ENCODE peak calls at places on chromosomes 16 and 17, in ten cellular contexts. One of them, this sample, is unnamed.

GRCh38 chr17:77365584-77366186 is 224.9 kb downstream of the SEC14L1 start:
- DNase-seq in stomach: peak; percentile 79
- DNase-seq in sigmoid colon: peak; percentile 91
- DNase-seq in SK-N-SH: peak; percentile 48
- DNase-seq in K562: no peak
- DNase-seq in breast epithelium: peak; percentile 92
- DNase-seq in GM12891: no peak
- DNase-seq in prostate gland: peak; percentile 61
- DNase-seq in transverse colon: peak; percentile 69
- DNase-seq in upper lobe of left lung: no peak
- DNase-seq in this sample: peak; percentile 33

GRCh38 chr17:50425682-50426471 is at the start of gene ACSF2:
- DNase-seq in stomach: peak; percentile 82
- DNase-seq in sigmoid colon: peak; percentile 87
- DNase-seq in SK-N-SH: peak; percentile 94
- DNase-seq in K562: peak; percentile 93
- DNase-seq in breast epithelium: peak; percentile 78
- DNase-seq in GM12891: peak; percentile 80
- DNase-seq in prostate gland: peak; percentile 87
- DNase-seq in transverse colon: peak; percentile 88
- DNase-seq in upper lobe of left lung: peak; percentile 95
- DNase-seq in this sample: peak; percentile 42

GRCh38 chr16:54194008-54194731 is 92.4 kb downstream of the IRX3 start:
- DNase-seq in stomach: peak; percentile 58
- DNase-seq in sigmoid colon: peak; percentile 83
- DNase-seq in SK-N-SH: no peak
- DNase-seq in K562: no peak
- DNase-seq in breast epithelium: peak; percentile 89
- DNase-seq in GM12891: no peak
- DNase-seq in prostate gland: peak; percentile 76
- DNase-seq in transverse colon: peak; percentile 11
- DNase-seq in upper lobe of left lung: peak; percentile 84
- DNase-seq in this sample: no peak

GRCh38 chr17:43381204-43381603 is 17.6 kb upstream of the ARL4D start:
- DNase-seq in stomach: peak; percentile 70
- DNase-seq in sigmoid colon: no peak
- DNase-seq in SK-N-SH: no peak
- DNase-seq in K562: no peak
- DNase-seq in breast epithelium: no peak
- DNase-seq in GM12891: no peak
- DNase-seq in prostate gland: no peak
- DNase-seq in transverse colon: no peak
- DNase-seq in upper lobe of left lung: no peak
- DNase-seq in this sample: no peak

GRCh38 chr17:50946223-50946890 is 80.2 kb upstream of the TOB1 start:
- DNase-seq in stomach: peak; percentile 25
- DNase-seq in sigmoid colon: peak; percentile 55
- DNase-seq in SK-N-SH: no peak
- DNase-seq in K562: no peak
- DNase-seq in breast epithelium: no peak
- DNase-seq in GM12891: no peak
- DNase-seq in prostate gland: no peak
- DNase-seq in transverse colon: peak; percentile 38
- DNase-seq in upper lobe of left lung: no peak
- DNase-seq in this sample: no peak

GRCh38 chr16:12157510-12158093 is 181.1 kb downstream of the SNX29 start:
- DNase-seq in stomach: no peak
- DNase-seq in sigmoid colon: no peak
- DNase-seq in SK-N-SH: no peak
- DNase-seq in K562: no peak
- DNase-seq in breast epithelium: no peak
- DNase-seq in GM12891: no peak
- DNase-seq in prostate gland: no peak
- DNase-seq in transverse colon: no peak
- DNase-seq in upper lobe of left lung: no peak
- DNase-seq in this sample: no peak

GRCh38 chr17:73018599-73018998 is 73.9 kb downstream of the SLC39A11 start:
- DNase-seq in stomach: no peak
- DNase-seq in sigmoid colon: no peak
- DNase-seq in SK-N-SH: no peak
- DNase-seq in K562: no peak
- DNase-seq in breast epithelium: no peak
- DNase-seq in GM12891: no peak
- DNase-seq in prostate gland: no peak
- DNase-seq in transverse colon: no peak
- DNase-seq in upper lobe of left lung: no peak
- DNase-seq in this sample: no peak

GRCh38 chr17:76948726-76949342 is 80.6 kb downstream of the MGAT5B start:
- DNase-seq in stomach: no peak
- DNase-seq in sigmoid colon: no peak
- DNase-seq in SK-N-SH: no peak
- DNase-seq in K562: no peak
- DNase-seq in breast epithelium: peak; percentile 62
- DNase-seq in GM12891: no peak
- DNase-seq in prostate gland: peak; percentile 17
- DNase-seq in transverse colon: no peak
- DNase-seq in upper lobe of left lung: no peak
- DNase-seq in this sample: no peak

GRCh38 chr17:76581515-76581914 is 4.1 kb downstream of the ST6GALNAC2 start:
- DNase-seq in stomach: no peak
- DNase-seq in sigmoid colon: no peak
- DNase-seq in SK-N-SH: no peak
- DNase-seq in K562: no peak
- DNase-seq in breast epithelium: no peak
- DNase-seq in GM12891: no peak
- DNase-seq in prostate gland: peak; percentile 56
- DNase-seq in transverse colon: no peak
- DNase-seq in upper lobe of left lung: no peak
- DNase-seq in this sample: no peak

GRCh38 chr17:68697850-68698313 is 96.7 kb upstream of the FAM20A start:
- DNase-seq in stomach: peak; percentile 31
- DNase-seq in sigmoid colon: peak; percentile 73
- DNase-seq in SK-N-SH: no peak
- DNase-seq in K562: no peak
- DNase-seq in breast epithelium: no peak
- DNase-seq in GM12891: no peak
- DNase-seq in prostate gland: no peak
- DNase-seq in transverse colon: peak; percentile 16
- DNase-seq in upper lobe of left lung: no peak
- DNase-seq in this sample: no peak

GRCh38 chr16:81523387-81524115 is 78.9 kb downstream of the CMIP start:
- DNase-seq in stomach: peak; percentile 62
- DNase-seq in sigmoid colon: no peak
- DNase-seq in SK-N-SH: no peak
- DNase-seq in K562: no peak
- DNase-seq in breast epithelium: peak; percentile 74
- DNase-seq in GM12891: no peak
- DNase-seq in prostate gland: peak; percentile 56
- DNase-seq in transverse colon: no peak
- DNase-seq in upper lobe of left lung: no peak
- DNase-seq in this sample: no peak

GRCh38 chr17:78268960-78269892 is 37.8 kb downstream of the TMEM235 start:
- DNase-seq in stomach: no peak
- DNase-seq in sigmoid colon: no peak
- DNase-seq in SK-N-SH: peak; percentile 83
- DNase-seq in K562: no peak
- DNase-seq in breast epithelium: no peak
- DNase-seq in GM12891: no peak
- DNase-seq in prostate gland: no peak
- DNase-seq in transverse colon: no peak
- DNase-seq in upper lobe of left lung: peak; percentile 85
- DNase-seq in this sample: no peak

GRCh38 chr17:4233668-4234258 is 30.0 kb downstream of the ANKFY1 start:
- DNase-seq in stomach: no peak
- DNase-seq in sigmoid colon: peak; percentile 85
- DNase-seq in SK-N-SH: no peak
- DNase-seq in K562: no peak
- DNase-seq in breast epithelium: no peak
- DNase-seq in GM12891: no peak
- DNase-seq in prostate gland: peak; percentile 20
- DNase-seq in transverse colon: peak; percentile 42
- DNase-seq in upper lobe of left lung: no peak
- DNase-seq in this sample: no peak

GRCh38 chr16:53043986-53044571 is 8.6 kb downstream of the CHD9NB start:
- DNase-seq in stomach: no peak
- DNase-seq in sigmoid colon: no peak
- DNase-seq in SK-N-SH: no peak
- DNase-seq in K562: no peak
- DNase-seq in breast epithelium: no peak
- DNase-seq in GM12891: no peak
- DNase-seq in prostate gland: peak; percentile 53
- DNase-seq in transverse colon: peak; percentile 46
- DNase-seq in upper lobe of left lung: peak; percentile 32
- DNase-seq in this sample: no peak

DNA sequence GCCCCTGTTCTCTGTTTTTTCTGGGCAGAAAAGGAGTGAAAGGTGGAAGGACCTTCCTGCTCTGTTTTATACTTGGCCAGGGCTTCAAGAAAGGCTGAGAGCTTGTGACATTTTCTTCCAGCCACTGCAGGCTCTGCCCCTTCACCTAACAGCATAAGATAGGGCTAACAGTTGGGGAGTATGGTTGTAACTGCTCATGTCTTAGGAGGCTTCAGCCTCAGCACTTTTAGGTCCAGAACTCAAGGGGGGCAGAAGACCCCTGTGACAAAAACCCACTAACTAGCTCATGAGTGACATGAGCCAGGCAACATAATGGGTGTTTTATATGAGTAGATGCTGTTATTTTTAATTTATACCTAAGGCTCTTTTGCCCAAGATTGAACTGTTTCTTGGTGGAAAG is 4.9 kb downstream of the ALDOA start:
- DNase-seq in stomach: no peak
- DNase-seq in sigmoid colon: no peak
- DNase-seq in SK-N-SH: no peak
- DNase-seq in K562: no peak
- DNase-seq in breast epithelium: no peak
- DNase-seq in GM12891: no peak
- DNase-seq in prostate gland: no peak
- DNase-seq in transverse colon: no peak
- DNase-seq in upper lobe of left lung: no peak
- DNase-seq in this sample: no peak
- TF ChIP-seq POLR2AphosphoS5 in stomach: no peak
- TF ChIP-seq POLR2AphosphoS5 in sigmoid colon: no peak
- TF ChIP-seq POLR2AphosphoS5 in SK-N-SH: no peak
- TF ChIP-seq POLR2AphosphoS5 in K562: no peak
- TF ChIP-seq POLR2AphosphoS5 in breast epithelium: no peak
- TF ChIP-seq POLR2AphosphoS5 in GM12891: no peak
- TF ChIP-seq POLR2AphosphoS5 in prostate gland: no peak
- TF ChIP-seq POLR2AphosphoS5 in transverse colon: no peak
- TF ChIP-seq POLR2AphosphoS5 in upper lobe of left lung: no peak
- TF ChIP-seq POLR2AphosphoS5 in this sample: no peak

DNA sequence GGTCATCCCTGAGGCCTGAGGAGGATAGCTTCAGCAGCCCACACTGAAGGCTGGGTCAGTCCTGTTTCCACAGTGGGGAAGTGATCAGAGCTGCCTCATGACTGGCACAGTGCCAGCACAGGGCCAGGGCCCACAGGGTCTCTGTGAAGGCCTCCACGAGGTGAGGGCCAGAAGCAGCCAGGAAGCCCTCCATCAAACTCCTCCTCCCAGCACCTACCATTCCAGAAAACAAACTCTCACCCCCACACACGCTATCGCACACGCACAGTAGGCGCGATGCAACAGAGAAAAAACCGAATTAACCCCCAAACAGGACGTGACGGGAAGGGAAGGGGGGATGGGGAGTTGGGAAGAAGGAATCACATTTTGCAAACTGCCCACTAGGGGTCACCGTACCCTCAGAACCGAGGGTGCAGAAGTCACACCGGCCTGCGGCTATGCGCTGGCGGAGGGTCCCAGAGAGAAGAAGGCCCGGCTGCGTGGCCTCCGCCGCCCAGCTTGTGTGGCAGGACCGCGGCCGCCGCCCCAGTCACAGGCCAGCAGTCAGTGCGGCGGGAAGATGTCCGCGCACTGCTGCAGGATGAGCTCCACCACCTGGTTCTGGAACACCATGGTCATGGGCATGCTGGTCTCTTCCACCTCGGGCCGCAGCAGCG is 37.6 kb downstream of the ARHGAP27 start:
- DNase-seq in stomach: peak; percentile 63
- DNase-seq in sigmoid colon: peak; percentile 83
- DNase-seq in SK-N-SH: peak; percentile 95
- DNase-seq in K562: peak; percentile 95
- DNase-seq in breast epithelium: no peak
- DNase-seq in GM12891: peak; percentile 79
- DNase-seq in prostate gland: peak; percentile 51
- DNase-seq in transverse colon: peak; percentile 65
- DNase-seq in upper lobe of left lung: peak; percentile 89
- DNase-seq in this sample: peak; percentile 78
- TF ChIP-seq POLR2AphosphoS5 in stomach: peak; percentile 13
- TF ChIP-seq POLR2AphosphoS5 in sigmoid colon: no peak
- TF ChIP-seq POLR2AphosphoS5 in SK-N-SH: no peak
- TF ChIP-seq POLR2AphosphoS5 in K562: peak; percentile 79
- TF ChIP-seq POLR2AphosphoS5 in breast epithelium: no peak
- TF ChIP-seq POLR2AphosphoS5 in GM12891: no peak
- TF ChIP-seq POLR2AphosphoS5 in prostate gland: peak; percentile 39
- TF ChIP-seq POLR2AphosphoS5 in transverse colon: peak; percentile 26
- TF ChIP-seq POLR2AphosphoS5 in upper lobe of left lung: no peak
- TF ChIP-seq POLR2AphosphoS5 in this sample: no peak

GRCh38 chr16:90077240-90077756 is at the start of gene PRDM7:
- DNase-seq in stomach: peak; percentile 94
- DNase-seq in sigmoid colon: peak; percentile 96
- DNase-seq in SK-N-SH: peak; percentile 97
- DNase-seq in K562: peak; percentile 100
- DNase-seq in breast epithelium: peak; percentile 97
- DNase-seq in GM12891: peak; percentile 82
- DNase-seq in prostate gland: peak; percentile 97
- DNase-seq in transverse colon: peak; percentile 95
- DNase-seq in upper lobe of left lung: peak; percentile 96
- DNase-seq in this sample: peak; percentile 89
- TF ChIP-seq POLR2AphosphoS5 in stomach: no peak
- TF ChIP-seq POLR2AphosphoS5 in sigmoid colon: peak; percentile 8
- TF ChIP-seq POLR2AphosphoS5 in SK-N-SH: peak; percentile 55
- TF ChIP-seq POLR2AphosphoS5 in K562: no peak
- TF ChIP-seq POLR2AphosphoS5 in breast epithelium: no peak
- TF ChIP-seq POLR2AphosphoS5 in GM12891: no peak
- TF ChIP-seq POLR2AphosphoS5 in prostate gland: peak; percentile 86
- TF ChIP-seq POLR2AphosphoS5 in transverse colon: peak; percentile 42
- TF ChIP-seq POLR2AphosphoS5 in upper lobe of left lung: no peak
- TF ChIP-seq POLR2AphosphoS5 in this sample: no peak

DNA sequence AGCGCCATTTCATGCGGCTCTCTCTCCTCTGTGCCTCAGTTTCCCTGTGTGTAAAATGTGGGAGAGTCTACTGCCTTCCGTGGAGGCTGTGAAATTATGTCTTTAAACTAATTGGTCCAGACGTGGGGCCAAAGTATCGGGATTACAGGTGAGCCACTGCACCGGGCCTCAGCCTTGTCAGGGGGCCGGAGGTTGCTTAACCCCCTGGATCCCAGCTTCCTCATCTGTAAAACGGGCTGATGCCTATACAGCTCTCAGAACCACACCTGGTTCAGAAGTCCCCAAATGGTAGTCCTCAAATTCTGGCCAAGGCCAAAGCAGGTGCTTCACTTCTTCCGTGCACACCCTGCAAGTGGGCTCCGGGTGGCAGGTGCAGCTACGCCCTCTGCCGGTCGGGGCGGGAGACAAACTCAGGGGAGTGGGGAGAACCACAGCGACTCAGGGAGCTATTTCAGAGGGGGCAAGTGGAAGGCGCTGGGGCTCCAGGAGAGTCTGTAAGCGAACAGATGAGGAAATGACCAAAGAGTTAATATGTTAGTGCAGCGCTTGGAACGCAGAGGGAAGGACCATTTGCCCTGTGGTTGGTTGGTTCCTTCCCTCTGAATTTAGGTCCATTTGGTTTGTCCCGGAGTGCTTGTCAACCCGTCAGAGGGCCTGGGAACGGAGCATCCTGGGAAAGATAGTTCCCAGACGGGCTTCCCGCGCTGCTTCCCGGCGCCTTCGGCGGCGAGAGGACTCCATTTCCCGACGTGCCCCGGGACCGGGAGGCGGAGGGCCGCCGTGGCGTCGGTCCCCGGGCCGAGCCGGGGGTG is at the start of gene MGRN1:
- DNase-seq in stomach: peak; percentile 95
- DNase-seq in sigmoid colon: peak; percentile 97
- DNase-seq in SK-N-SH: peak; percentile 98
- DNase-seq in K562: peak; percentile 81
- DNase-seq in breast epithelium: peak; percentile 93
- DNase-seq in GM12891: peak; percentile 88
- DNase-seq in prostate gland: peak; percentile 94
- DNase-seq in transverse colon: peak; percentile 95
- DNase-seq in upper lobe of left lung: peak; percentile 97
- DNase-seq in this sample: peak; percentile 99
- TF ChIP-seq POLR2AphosphoS5 in stomach: no peak
- TF ChIP-seq POLR2AphosphoS5 in sigmoid colon: no peak
- TF ChIP-seq POLR2AphosphoS5 in SK-N-SH: no peak
- TF ChIP-seq POLR2AphosphoS5 in K562: no peak
- TF ChIP-seq POLR2AphosphoS5 in breast epithelium: peak; percentile 64
- TF ChIP-seq POLR2AphosphoS5 in GM12891: no peak
- TF ChIP-seq POLR2AphosphoS5 in prostate gland: peak; percentile 93
- TF ChIP-seq POLR2AphosphoS5 in transverse colon: peak; percentile 5
- TF ChIP-seq POLR2AphosphoS5 in upper lobe of left lung: peak; percentile 66
- TF ChIP-seq POLR2AphosphoS5 in this sample: no peak

This sample was measured in endothelial cell of umbilical vein.